ENCODE peak calls at places on chromosomes 5 and 9, in nine cellular contexts. U is GM12891; H is LoVo; W is nephron progenitor cell; B is activated T-cell treated with anti-CD3 and anti-CD28 coated beads, Interleukin-2, amount 50 U/mL, for 72 hours; Y is EH; C is posterior vena cava; P is fibroblast of pulmonary artery; D is fibroblast of the conjunctiva. V is an unnamed sample.

GRCh38 chr5:139262414-139263139 is 31.0 kb upstream of the MATR3 start:
- DNase-seq in U (peak), H (peak), W (peak), B (peak), Y (peak), C (peak), P (peak), D (peak), V (peak)

GRCh38 chr9:14618851-14619250 is 74.4 kb downstream of the ZDHHC21 start:
- DNase-seq in U (no peak), H (no peak), W (no peak), B (no peak), Y (no peak), C (no peak), P (no peak), D (no peak), V (no peak)

GRCh38 chr9:31677415-31677814 is 707.0 kb upstream of the ACO1 start:
- DNase-seq in U (no peak), H (no peak), W (no peak), B (no peak), Y (no peak), C (no peak), P (no peak), D (no peak), V (no peak)

GRCh38 chr5:124796495-124796894 is 50.1 kb upstream of the ZNF608 start:
- DNase-seq in U (peak), H (no peak), W (no peak), B (no peak), Y (no peak), C (no peak), P (no peak), D (no peak), V (no peak)

GRCh38 chr9:93642961-93643360 is 66.6 kb downstream of the PHF2 start:
- DNase-seq in U (no peak), H (no peak), W (no peak), B (no peak), Y (peak), C (no peak), P (peak), D (peak), V (no peak)

GRCh38 chr5:169161022-169161680 is 139.8 kb downstream of the SLIT3 start:
- DNase-seq in U (no peak), H (peak), W (peak), B (no peak), Y (peak), C (peak), P (peak), D (peak), V (peak)

GRCh38 chr9:128282500-128282899 is 6.4 kb downstream of the SWI5 start:
- DNase-seq in U (no peak), H (no peak), W (no peak), B (no peak), Y (peak), C (no peak), P (peak), D (no peak), V (no peak)

GRCh38 chr5:145025775-145026174 is 809.4 kb downstream of the PRELID2 start:
- DNase-seq in U (no peak), H (no peak), W (no peak), B (no peak), Y (no peak), C (no peak), P (no peak), D (no peak), V (no peak)

GRCh38 chr9:14306672-14307646 is 7.0 kb downstream of the NFIB start:
- DNase-seq in U (no peak), H (no peak), W (no peak), B (no peak), Y (no peak), C (no peak), P (peak), D (no peak), V (no peak)

GRCh38 chr5:167489202-167489601 is 802.2 kb upstream of the WWC1 start:
- DNase-seq in U (no peak), H (no peak), W (no peak), B (no peak), Y (peak), C (no peak), P (peak), D (no peak), V (no peak)

GRCh38 chr9:134345737-134346136 is 19.5 kb downstream of the RXRA start:
- DNase-seq in U (no peak), H (no peak), W (no peak), B (no peak), Y (no peak), C (no peak), P (no peak), D (no peak), V (no peak)

GRCh38 chr5:166330061-166330460 is 1961.4 kb upstream of the WWC1 start:
- DNase-seq in U (no peak), H (no peak), W (no peak), B (no peak), Y (no peak), C (no peak), P (no peak), D (no peak), V (peak)

GRCh38 chr5:150411245-150411979 is 1.3 kb downstream of the CD74 start:
- DNase-seq in U (no peak), H (no peak), W (no peak), B (peak), Y (no peak), C (no peak), P (peak), D (no peak), V (peak)

GRCh38 chr5:111694183-111694582 is 62.8 kb downstream of the NREP start:
- DNase-seq in U (no peak), H (no peak), W (no peak), B (no peak), Y (peak), C (no peak), P (peak), D (peak), V (no peak)

GRCh38 chr9:2657427-2657826 is 35.8 kb downstream of the VLDLR start:
- DNase-seq in U (no peak), H (no peak), W (no peak), B (peak), Y (no peak), C (no peak), P (no peak), D (no peak), V (no peak)

GRCh38 chr5:158569534-158569933 is 530.2 kb downstream of the EBF1 start:
- DNase-seq in U (no peak), H (no peak), W (no peak), B (no peak), Y (no peak), C (no peak), P (no peak), D (no peak), V (no peak)

GRCh38 chr9:2220036-2220435 is 204.9 kb downstream of the SMARCA2 start:
- DNase-seq in U (no peak), H (no peak), W (no peak), B (no peak), Y (no peak), C (no peak), P (no peak), D (no peak), V (no peak)

GRCh38 chr9:37582548-37583157 is 6.5 kb upstream of the FBXO10 start:
- DNase-seq in U (no peak), H (peak), W (no peak), B (no peak), Y (peak), C (no peak), P (peak), D (peak), V (peak)

GRCh38 chr5:84362061-84362720 is 22.5 kb downstream of the EDIL3 start:
- DNase-seq in U (no peak), H (no peak), W (no peak), B (no peak), Y (no peak), C (no peak), P (peak), D (no peak), V (no peak)

GRCh38 chr9:77457916-77458592 is 190.1 kb downstream of the GNA14 start:
- DNase-seq in U (peak), H (peak), W (peak), B (peak), Y (peak), C (no peak), P (peak), D (peak), V (peak)

GRCh38 chr5:136133416-136134383 is 1.1 kb downstream of the SMAD5 start:
- DNase-seq in U (no peak), H (peak), W (peak), B (peak), Y (peak), C (no peak), P (peak), D (peak), V (peak)

GRCh38 chr5:72596956-72597355 is 89.7 kb upstream of the ZNF366 start:
- DNase-seq in U (no peak), H (no peak), W (no peak), B (no peak), Y (no peak), C (no peak), P (peak), D (no peak), V (no peak)

GRCh38 chr9:101026824-101027223 is 1.7 kb upstream of the PLPPR1 start:
- DNase-seq in U (no peak), H (no peak), W (no peak), B (no peak), Y (no peak), C (no peak), P (no peak), D (no peak), V (peak)

GRCh38 chr5:80619081-80619480 is 35.4 kb upstream of the MSH3 start:
- DNase-seq in U (no peak), H (no peak), W (no peak), B (no peak), Y (no peak), C (no peak), P (no peak), D (no peak), V (no peak)

GRCh38 chr5:37436146-37436934 is 57.2 kb downstream of the WDR70 start:
- DNase-seq in U (no peak), H (no peak), W (no peak), B (no peak), Y (no peak), C (no peak), P (no peak), D (no peak), V (no peak)

V was measured in left kidney.